ENCODE peak calls at places on chromosomes 1 and 21, in five cellular contexts. Z is kidney, T is suprapubic skin, D is left ventricle myocardium inferior, F is tibial nerve. I is an unnamed sample.

GRCh38 chr1:61770131-61770530 is 27.9 kb downstream of the PATJ start:
- DNase-seq in Z (no peak), T (no peak), D (no peak), F (no peak), I (no peak)

GRCh38 chr21:41632748-41633475 is 125.0 kb upstream of the TMPRSS2 start:
- DNase-seq in Z (no peak), T (peak; percentile 70), D (no peak), F (no peak), I (no peak)

GRCh38 chr1:12601690-12602632 is 16.0 kb downstream of the DHRS3 start:
- DNase-seq in Z (no peak), T (no peak), D (no peak), F (no peak), I (no peak)

GRCh38 chr1:157193219-157193618 is 55.0 kb upstream of the ETV3 start:
- DNase-seq in Z (no peak), T (no peak), D (no peak), F (no peak), I (no peak)

GRCh38 chr1:108877858-108878257 is 1.1 kb downstream of the GPSM2 start:
- DNase-seq in Z (no peak), T (no peak), D (no peak), F (no peak), I (no peak)

GRCh38 chr1:238951809-238952208 is 434.6 kb upstream of the CHRM3 start:
- DNase-seq in Z (no peak), T (no peak), D (no peak), F (peak; percentile 24), I (no peak)

GRCh38 chr1:246592695-246593094 is 26.4 kb downstream of the CNST start:
- DNase-seq in Z (no peak), T (no peak), D (no peak), F (no peak), I (no peak)

GRCh38 chr1:119815361-119815760 is 4.1 kb upstream of the REG4 start:
- DNase-seq in Z (no peak), T (no peak), D (no peak), F (no peak), I (no peak)

GRCh38 chr1:209561561-209561960 is 22.0 kb upstream of the CAMK1G start:
- DNase-seq in Z (no peak), T (no peak), D (no peak), F (no peak), I (no peak)

GRCh38 chr1:115666702-115667101 is 24.9 kb downstream of the VANGL1 start:
- DNase-seq in Z (no peak), T (no peak), D (peak; percentile 71), F (no peak), I (no peak)

GRCh38 chr1:93776728-93777127 is 95.1 kb upstream of the BCAR3 start:
- DNase-seq in Z (no peak), T (no peak), D (no peak), F (no peak), I (no peak)

GRCh38 chr1:224579526-224579925 is 36.6 kb upstream of the CNIH3 start:
- DNase-seq in Z (no peak), T (no peak), D (no peak), F (no peak), I (no peak)

GRCh38 chr1:51285055-51285454 is 45.3 kb downstream of the TTC39A start:
- DNase-seq in Z (no peak), T (no peak), D (no peak), F (no peak), I (no peak)

GRCh38 chr1:72724951-72725863 is 442.9 kb upstream of the NEGR1 start:
- DNase-seq in Z (peak; percentile 64), T (no peak), D (no peak), F (no peak), I (peak; percentile 60)

GRCh38 chr1:236774926-236775325 is 20.2 kb upstream of the MTR start:
- DNase-seq in Z (no peak), T (no peak), D (no peak), F (no peak), I (no peak)

GRCh38 chr1:158999301-159000069 is 10.2 kb upstream of the IFI16 start:
- DNase-seq in Z (peak; percentile 86), T (peak; percentile 94), D (peak; percentile 69), F (peak; percentile 95), I (no peak)

GRCh38 chr1:206550446-206550845 is 43.1 kb downstream of the RASSF5 start:
- DNase-seq in Z (no peak), T (no peak), D (no peak), F (no peak), I (no peak)

GRCh38 chr1:236282159-236282716 is 480 bp upstream of the ERO1B start:
- DNase-seq in Z (no peak), T (no peak), D (no peak), F (no peak), I (no peak)

GRCh38 chr1:34690269-34690668 is 64.6 kb upstream of the GJB5 start:
- DNase-seq in Z (no peak), T (no peak), D (no peak), F (no peak), I (no peak)

GRCh38 chr21:40466893-40467483 is 380.0 kb downstream of the DSCAM start:
- DNase-seq in Z (no peak), T (no peak), D (no peak), F (peak; percentile 35), I (no peak)

GRCh38 chr1:183228650-183229220 is 42.7 kb downstream of the LAMC2 start:
- DNase-seq in Z (no peak), T (no peak), D (no peak), F (no peak), I (no peak)

GRCh38 chr1:9688599-9688998 is 37.1 kb downstream of the PIK3CD start:
- DNase-seq in Z (no peak), T (no peak), D (no peak), F (no peak), I (no peak)

GRCh38 chr1:9687876-9688582 is 36.5 kb downstream of the PIK3CD start:
- DNase-seq in Z (peak; percentile 77), T (no peak), D (no peak), F (no peak), I (no peak)

GRCh38 chr1:9689011-9689706 is 37.6 kb downstream of the PIK3CD start:
- DNase-seq in Z (peak; percentile 95), T (peak; percentile 88), D (peak; percentile 81), F (peak; percentile 73), I (peak; percentile 88)

GRCh38 chr1:9685833-9686232 is 34.3 kb downstream of the PIK3CD start:
- DNase-seq in Z (no peak), T (no peak), D (no peak), F (no peak), I (no peak)

GRCh38 chr1:9687120-9687875 is 35.8 kb downstream of the PIK3CD start:
- DNase-seq in Z (peak; percentile 86), T (no peak), D (peak; percentile 26), F (no peak), I (no peak)
- TF ChIP-seq CTCF in Z (no peak), T (no peak), D (no peak), F (no peak), I (no peak)

DNA sequence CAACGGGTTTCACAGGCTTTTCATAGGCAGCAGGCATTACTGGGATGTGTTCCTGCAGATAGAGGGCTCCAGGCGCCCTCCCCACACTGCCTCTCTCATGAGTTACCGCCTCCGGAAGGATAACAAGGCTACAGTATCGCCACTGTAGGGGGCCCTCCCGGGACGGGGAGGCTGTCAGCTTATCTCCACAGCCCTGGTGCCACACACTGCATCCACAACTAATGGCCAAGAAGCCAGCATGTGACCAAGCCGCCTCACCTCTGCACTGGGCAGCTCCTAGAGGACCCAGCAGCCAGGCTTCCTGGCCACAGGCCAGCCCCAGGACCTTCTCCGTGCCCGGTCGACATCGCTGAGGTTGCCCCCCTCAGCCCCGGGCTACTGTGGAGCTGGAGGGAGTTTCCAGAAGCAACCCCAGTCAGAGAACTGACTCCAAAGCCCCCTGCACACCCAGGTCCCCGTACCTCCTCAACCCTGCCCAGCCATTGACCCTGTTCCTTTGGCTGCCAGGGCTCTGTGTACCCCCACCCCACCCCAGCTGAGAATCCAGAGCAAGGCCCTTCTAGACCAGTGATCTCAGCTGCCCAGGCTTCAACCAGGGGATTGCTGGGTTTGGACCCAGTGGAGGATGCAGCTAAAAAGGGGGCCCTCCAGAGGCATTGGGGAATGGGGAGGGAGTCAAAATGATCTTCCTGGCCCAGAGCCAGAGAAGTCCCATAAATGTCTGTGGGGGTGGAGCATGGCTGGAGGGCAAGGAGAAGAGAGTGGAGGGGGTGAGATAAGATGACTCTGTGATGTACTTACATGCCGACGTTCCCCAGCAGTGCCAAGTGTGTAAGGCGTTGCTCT is 45.0 kb downstream of the NEK2 start:
- DNase-seq in Z (no peak), T (no peak), D (peak; percentile 58), F (no peak), I (no peak)
- TF ChIP-seq CTCF in Z (no peak), T (no peak), D (peak; percentile 50), F (no peak), I (no peak)

GRCh38 chr1:63784083-63784482 is 10.3 kb downstream of the ROR1 start:
- DNase-seq in Z (no peak), T (no peak), D (no peak), F (no peak), I (no peak)

GRCh38 chr1:63790989-63791388 is 17.2 kb downstream of the ROR1 start:
- DNase-seq in Z (no peak), T (no peak), D (no peak), F (no peak), I (no peak)

GRCh38 chr1:63784489-63785390 is 10.9 kb downstream of the ROR1 start:
- DNase-seq in Z (no peak), T (no peak), D (no peak), F (no peak), I (no peak)

GRCh38 chr1:63789856-63790605 is 16.2 kb downstream of the ROR1 start:
- DNase-seq in Z (no peak), T (no peak), D (no peak), F (no peak), I (no peak)

DNA sequence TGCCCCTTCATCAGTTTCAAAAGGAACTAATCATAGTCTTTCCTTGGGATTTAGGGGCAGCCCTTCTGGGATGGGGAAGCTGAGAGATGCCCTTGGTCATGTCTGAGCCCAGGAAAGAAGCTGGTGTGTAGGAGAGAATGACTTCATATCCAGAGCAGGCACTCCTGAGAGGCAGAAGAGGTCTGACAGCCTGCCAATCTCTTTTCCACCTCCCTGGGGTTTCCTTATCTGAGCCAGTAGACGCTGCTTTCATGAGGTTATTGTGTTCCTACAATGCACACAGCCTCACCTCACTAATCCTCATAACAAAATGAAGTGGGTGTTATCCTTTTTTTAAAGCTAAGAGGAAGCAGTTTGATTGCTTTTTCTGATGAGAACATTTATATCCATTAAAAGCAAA is 14.1 kb downstream of the ROR1 start:
- DNase-seq in Z (no peak), T (no peak), D (no peak), F (no peak), I (no peak)
- TF ChIP-seq CTCF in Z (no peak), T (no peak), D (no peak), F (no peak), I (no peak)

DNA sequence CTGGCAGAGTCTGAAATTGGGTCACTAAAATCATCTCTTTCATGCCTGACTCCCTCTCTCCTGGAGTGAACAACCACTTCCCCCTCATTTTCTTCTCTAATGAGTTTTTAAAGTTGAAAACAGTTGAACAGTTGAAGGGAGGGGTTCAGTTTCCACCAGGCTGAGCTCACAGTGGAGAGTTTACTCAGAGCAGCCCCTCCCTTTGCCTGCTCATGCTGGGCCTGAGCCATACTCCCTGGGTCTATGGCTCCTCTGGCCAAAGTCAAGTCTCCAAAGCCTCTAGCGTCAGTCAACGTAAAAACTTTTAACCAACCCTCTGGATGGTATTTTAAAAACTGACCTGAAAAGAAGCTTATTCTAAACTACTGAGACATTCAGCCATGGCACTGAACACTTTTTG is 100.9 kb upstream of the RNPC3 start:
- DNase-seq in Z (no peak), T (no peak), D (no peak), F (no peak), I (no peak)
- TF ChIP-seq CTCF in Z (no peak), T (no peak), D (no peak), F (no peak), I (no peak)